ENCODE peak calls at places on chromosomes 4 and X, in six cellular contexts. One of them, this sample, is unnamed.

GRCh38 chr4:78131403-78131802 is 74.3 kb downstream of the FRAS1 start:
- DNase-seq in endothelial cell: no peak
- DNase-seq in lower leg skin: no peak
- DNase-seq in AG10803: peak
- DNase-seq in thoracic aorta: no peak
- DNase-seq in ovary: no peak
- DNase-seq in this sample: no peak

GRCh38 chrX:41457618-41458192 is 10.6 kb downstream of the NYX start:
- DNase-seq in thoracic aorta: no peak
- DNase-seq in ovary: no peak
- DNase-seq in AG10803: no peak
- DNase-seq in lower leg skin: peak
- DNase-seq in endothelial cell: no peak
- DNase-seq in this sample: no peak

GRCh38 chrX:25206761-25207160 is 191.0 kb upstream of the ARX start:
- DNase-seq in thoracic aorta: no peak
- DNase-seq in AG10803: no peak
- DNase-seq in ovary: no peak
- DNase-seq in endothelial cell: no peak
- DNase-seq in lower leg skin: no peak
- DNase-seq in this sample: no peak

GRCh38 chr4:190121759-190122158 is 51.8 kb upstream of the DUX4 start:
- DNase-seq in ovary: peak
- DNase-seq in endothelial cell: no peak
- DNase-seq in thoracic aorta: no peak
- DNase-seq in lower leg skin: no peak
- DNase-seq in AG10803: no peak
- DNase-seq in this sample: no peak

GRCh38 chr4:158535130-158535614 is 13.5 kb downstream of the RXFP1 start:
- DNase-seq in endothelial cell: no peak
- DNase-seq in lower leg skin: no peak
- DNase-seq in ovary: no peak
- DNase-seq in AG10803: peak
- DNase-seq in thoracic aorta: no peak
- DNase-seq in this sample: no peak

GRCh38 chr4:76690091-76690905 is 207.6 kb downstream of the SOWAHB start:
- DNase-seq in thoracic aorta: no peak
- DNase-seq in lower leg skin: no peak
- DNase-seq in AG10803: peak
- DNase-seq in endothelial cell: no peak
- DNase-seq in ovary: no peak
- DNase-seq in this sample: no peak

GRCh38 chr4:165842684-165843083 is 30.4 kb upstream of the TLL1 start:
- DNase-seq in endothelial cell: no peak
- DNase-seq in ovary: no peak
- DNase-seq in thoracic aorta: no peak
- DNase-seq in lower leg skin: no peak
- DNase-seq in AG10803: no peak
- DNase-seq in this sample: no peak

GRCh38 chrX:134537179-134537945 is 77.4 kb downstream of the HPRT1 start:
- DNase-seq in lower leg skin: no peak
- DNase-seq in AG10803: peak
- DNase-seq in endothelial cell: no peak
- DNase-seq in ovary: no peak
- DNase-seq in thoracic aorta: no peak
- DNase-seq in this sample: no peak

GRCh38 chr4:78689700-78690318 is 86.3 kb upstream of the BMP2K start:
- DNase-seq in endothelial cell: no peak
- DNase-seq in ovary: no peak
- DNase-seq in AG10803: no peak
- DNase-seq in lower leg skin: no peak
- DNase-seq in thoracic aorta: no peak
- DNase-seq in this sample: no peak

GRCh38 chr4:31651541-31651940 is 931.4 kb downstream of the PCDH7 start:
- DNase-seq in lower leg skin: no peak
- DNase-seq in endothelial cell: no peak
- DNase-seq in thoracic aorta: no peak
- DNase-seq in ovary: no peak
- DNase-seq in AG10803: no peak
- DNase-seq in this sample: no peak

GRCh38 chr4:92254767-92255442 is 48.9 kb upstream of the GRID2 start:
- DNase-seq in ovary: no peak
- DNase-seq in thoracic aorta: no peak
- DNase-seq in endothelial cell: no peak
- DNase-seq in AG10803: no peak
- DNase-seq in lower leg skin: no peak
- DNase-seq in this sample: no peak

GRCh38 chr4:169116270-169116901 is 106.3 kb upstream of the CBR4 start:
- DNase-seq in lower leg skin: no peak
- DNase-seq in thoracic aorta: no peak
- DNase-seq in ovary: no peak
- DNase-seq in endothelial cell: no peak
- DNase-seq in AG10803: no peak
- DNase-seq in this sample: no peak

GRCh38 chr4:169009281-169010124 is 552 bp downstream of the CBR4 start:
- DNase-seq in lower leg skin: peak
- DNase-seq in thoracic aorta: peak
- DNase-seq in endothelial cell: peak
- DNase-seq in ovary: peak
- DNase-seq in AG10803: peak
- DNase-seq in this sample: peak

GRCh38 chr4:16585053-16585452 is 313.4 kb downstream of the LDB2 start:
- DNase-seq in ovary: no peak
- DNase-seq in AG10803: no peak
- DNase-seq in thoracic aorta: no peak
- DNase-seq in lower leg skin: no peak
- DNase-seq in endothelial cell: no peak
- DNase-seq in this sample: no peak

GRCh38 chr4:100108869-100109268 is 81.4 kb downstream of the DDIT4L start:
- DNase-seq in lower leg skin: no peak
- DNase-seq in AG10803: no peak
- DNase-seq in endothelial cell: no peak
- DNase-seq in thoracic aorta: no peak
- DNase-seq in ovary: no peak
- DNase-seq in this sample: no peak

GRCh38 chr4:145878501-145879435 is 59.9 kb downstream of the ZNF827 start:
- DNase-seq in ovary: no peak
- DNase-seq in endothelial cell: no peak
- DNase-seq in thoracic aorta: no peak
- DNase-seq in AG10803: no peak
- DNase-seq in lower leg skin: no peak
- DNase-seq in this sample: no peak

GRCh38 chr4:168857546-168858314 is 152.3 kb downstream of the CBR4 start:
- DNase-seq in endothelial cell: no peak
- DNase-seq in thoracic aorta: no peak
- DNase-seq in ovary: no peak
- DNase-seq in AG10803: peak
- DNase-seq in lower leg skin: no peak
- DNase-seq in this sample: no peak

GRCh38 chrX:12975999-12976558 is 1.2 kb downstream of the TMSB4X start:
- DNase-seq in thoracic aorta: no peak
- DNase-seq in ovary: peak
- DNase-seq in lower leg skin: no peak
- DNase-seq in AG10803: peak
- DNase-seq in endothelial cell: no peak
- DNase-seq in this sample: no peak

GRCh38 chr4:118173956-118174355 is 139.7 kb downstream of the NDST3 start:
- DNase-seq in thoracic aorta: no peak
- DNase-seq in endothelial cell: no peak
- DNase-seq in AG10803: peak
- DNase-seq in lower leg skin: no peak
- DNase-seq in ovary: no peak
- DNase-seq in this sample: no peak

GRCh38 chr4:152021788-152022438 is 261.1 kb upstream of the GATB start:
- DNase-seq in lower leg skin: no peak
- DNase-seq in ovary: no peak
- DNase-seq in thoracic aorta: no peak
- DNase-seq in endothelial cell: no peak
- DNase-seq in AG10803: no peak
- DNase-seq in this sample: no peak

GRCh38 chrX:75522565-75523411 is at the start of gene ZDHHC15:
- DNase-seq in thoracic aorta: peak
- DNase-seq in lower leg skin: peak
- DNase-seq in AG10803: peak
- DNase-seq in endothelial cell: peak
- DNase-seq in ovary: peak
- DNase-seq in this sample: no peak

GRCh38 chrX:28757290-28757689 is 170.0 kb downstream of the IL1RAPL1 start:
- DNase-seq in AG10803: no peak
- DNase-seq in thoracic aorta: no peak
- DNase-seq in lower leg skin: no peak
- DNase-seq in endothelial cell: no peak
- DNase-seq in ovary: no peak
- DNase-seq in this sample: no peak

GRCh38 chr4:88443486-88443885 is 13.4 kb upstream of the HERC5 start:
- DNase-seq in thoracic aorta: no peak
- DNase-seq in lower leg skin: no peak
- DNase-seq in ovary: no peak
- DNase-seq in AG10803: no peak
- DNase-seq in endothelial cell: no peak
- DNase-seq in this sample: no peak
- TF ChIP-seq CTCF in thoracic aorta: no peak
- TF ChIP-seq CTCF in lower leg skin: no peak
- TF ChIP-seq CTCF in ovary: no peak
- TF ChIP-seq CTCF in AG10803: no peak
- TF ChIP-seq CTCF in endothelial cell: no peak
- TF ChIP-seq CTCF in this sample: no peak

DNA sequence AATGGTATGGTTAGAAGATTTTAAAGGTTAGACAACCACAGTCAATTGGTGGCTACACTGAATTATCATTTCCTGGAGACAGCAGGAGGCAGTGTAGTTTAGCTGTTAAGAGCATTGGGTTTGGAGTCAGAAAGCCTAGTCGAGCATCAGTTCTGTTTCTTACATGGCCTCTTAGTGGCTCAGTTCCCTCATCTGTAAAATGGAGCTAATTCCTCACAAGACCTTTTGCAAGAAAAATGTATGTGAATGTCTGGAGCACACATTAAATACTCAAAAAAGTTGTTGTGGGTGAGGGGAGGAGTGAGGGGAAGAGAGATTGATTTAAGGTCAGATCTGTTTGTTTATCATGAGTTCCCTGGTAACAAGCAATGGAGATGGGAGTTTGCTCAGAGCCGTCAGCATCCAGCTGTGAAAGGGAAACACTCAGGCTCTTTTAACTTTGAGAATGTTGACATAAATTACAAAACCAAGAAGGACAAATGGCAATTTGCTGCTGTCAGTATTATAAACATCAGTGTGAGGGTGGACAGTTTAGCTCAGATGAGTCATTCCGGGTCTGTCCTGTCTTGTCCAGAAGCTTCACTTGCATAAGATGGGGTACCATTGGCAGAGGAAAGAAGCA is 98.2 kb upstream of the PGRMC2 start:
- DNase-seq in AG10803: peak
- DNase-seq in ovary: no peak
- DNase-seq in thoracic aorta: no peak
- DNase-seq in endothelial cell: no peak
- DNase-seq in lower leg skin: no peak
- DNase-seq in this sample: no peak
- TF ChIP-seq CTCF in AG10803: peak
- TF ChIP-seq CTCF in ovary: no peak
- TF ChIP-seq CTCF in thoracic aorta: no peak
- TF ChIP-seq CTCF in endothelial cell: no peak
- TF ChIP-seq CTCF in lower leg skin: no peak
- TF ChIP-seq CTCF in this sample: no peak

GRCh38 chr4:56049428-56050212 is 100.9 kb downstream of the CEP135 start:
- DNase-seq in AG10803: no peak
- DNase-seq in ovary: peak
- DNase-seq in endothelial cell: peak
- DNase-seq in thoracic aorta: no peak
- DNase-seq in lower leg skin: no peak
- DNase-seq in this sample: no peak
- TF ChIP-seq CTCF in AG10803: no peak
- TF ChIP-seq CTCF in ovary: no peak
- TF ChIP-seq CTCF in endothelial cell: no peak
- TF ChIP-seq CTCF in thoracic aorta: no peak
- TF ChIP-seq CTCF in lower leg skin: no peak
- TF ChIP-seq CTCF in this sample: no peak

GRCh38 chr4:161704040-161704439 is 459.8 kb downstream of the FSTL5 start:
- DNase-seq in endothelial cell: no peak
- DNase-seq in ovary: no peak
- DNase-seq in AG10803: no peak
- DNase-seq in lower leg skin: no peak
- DNase-seq in thoracic aorta: no peak
- DNase-seq in this sample: no peak

GRCh38 chr4:161696957-161697356 is 466.8 kb downstream of the FSTL5 start:
- DNase-seq in lower leg skin: no peak
- DNase-seq in thoracic aorta: no peak
- DNase-seq in AG10803: no peak
- DNase-seq in endothelial cell: peak
- DNase-seq in ovary: no peak
- DNase-seq in this sample: no peak

GRCh38 chr4:161704653-161705052 is 459.1 kb downstream of the FSTL5 start:
- DNase-seq in lower leg skin: no peak
- DNase-seq in AG10803: no peak
- DNase-seq in ovary: no peak
- DNase-seq in thoracic aorta: no peak
- DNase-seq in endothelial cell: no peak
- DNase-seq in this sample: no peak

DNA sequence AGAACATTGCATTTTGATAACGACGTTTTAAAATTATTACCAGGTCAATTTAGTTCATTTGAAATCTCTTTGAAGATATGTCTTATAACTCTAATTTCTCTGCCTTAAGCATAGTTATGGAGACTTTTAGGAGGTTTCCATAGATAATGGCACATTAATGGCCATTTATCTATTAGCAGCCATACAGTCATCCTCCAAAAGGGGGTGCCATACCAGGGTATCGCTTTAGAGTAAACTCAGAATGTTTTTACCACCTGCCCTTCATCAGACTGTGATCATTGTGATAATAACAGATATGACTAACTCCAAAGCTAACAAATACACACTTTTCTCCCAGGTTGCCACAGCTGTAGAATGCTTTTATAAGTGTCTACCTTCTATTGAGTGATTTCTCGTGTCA is 461.5 kb downstream of the FSTL5 start:
- DNase-seq in AG10803: no peak
- DNase-seq in ovary: no peak
- DNase-seq in endothelial cell: no peak
- DNase-seq in lower leg skin: no peak
- DNase-seq in thoracic aorta: no peak
- DNase-seq in this sample: no peak
- TF ChIP-seq CTCF in AG10803: no peak
- TF ChIP-seq CTCF in ovary: no peak
- TF ChIP-seq CTCF in endothelial cell: no peak
- TF ChIP-seq CTCF in lower leg skin: no peak
- TF ChIP-seq CTCF in thoracic aorta: no peak
- TF ChIP-seq CTCF in this sample: no peak

This sample was measured in omental fat pad.